ENCODE peak calls at places on chromosome 18, in five cellular contexts. F is uterus, C is prostate gland, P is PC-9, M is cardiac muscle cell. D is an unnamed sample.

GRCh38 chr18:74370163-74370562 is 54.5 kb downstream of the C18orf63 start:
- DNase-seq in F (no peak), C (no peak), P (no peak), M (no peak), D (peak; percentile 7)

GRCh38 chr18:56702946-56703345 is 51.8 kb downstream of the WDR7 start:
- DNase-seq in F (no peak), C (no peak), P (peak; percentile 1), M (peak; percentile 47), D (peak; percentile 74)

GRCh38 chr18:79486356-79487197 is 90.8 kb downstream of the NFATC1 start:
- DNase-seq in F (no peak), C (no peak), P (no peak), M (no peak), D (no peak)

GRCh38 chr18:26655614-26656400 is 107.5 kb upstream of the KCTD1 start:
- DNase-seq in F (peak; percentile 55), C (peak; percentile 49), P (peak; percentile 53), M (peak; percentile 85), D (peak; percentile 69)

GRCh38 chr18:75211721-75212625 is 1.4 kb downstream of the TSHZ1 start:
- DNase-seq in F (peak; percentile 45), C (no peak), P (peak; percentile 18), M (peak; percentile 73), D (peak; percentile 68)

GRCh38 chr18:26971327-26971918 is 105.9 kb upstream of the AQP4 start:
- DNase-seq in F (no peak), C (no peak), P (no peak), M (no peak), D (no peak)

GRCh38 chr18:14978962-14979535 is 231.1 kb downstream of the ANKRD30B start:
- DNase-seq in F (no peak), C (no peak), P (peak; percentile 33), M (peak; percentile 0), D (peak; percentile 13)

GRCh38 chr18:10317864-10318685 is 136.4 kb upstream of the APCDD1 start:
- DNase-seq in F (no peak), C (no peak), P (no peak), M (no peak), D (no peak)

GRCh38 chr18:46946656-46947282 is 29.4 kb downstream of the KATNAL2 start:
- DNase-seq in F (peak; percentile 34), C (peak; percentile 28), P (peak; percentile 68), M (peak; percentile 94), D (peak; percentile 93)

GRCh38 chr18:24818069-24818395 is 357.6 kb downstream of the HRH4 start:
- DNase-seq in F (no peak), C (no peak), P (no peak), M (no peak), D (no peak)

GRCh38 chr18:8279931-8280330 is 329.3 kb upstream of the RAB12 start:
- DNase-seq in F (no peak), C (no peak), P (no peak), M (no peak), D (no peak)

GRCh38 chr18:60826346-60826745 is 453.8 kb upstream of the MC4R start:
- DNase-seq in F (no peak), C (no peak), P (no peak), M (no peak), D (no peak)

GRCh38 chr18:31603335-31603734 is 11.7 kb downstream of the TTR start:
- DNase-seq in F (no peak), C (no peak), P (no peak), M (no peak), D (no peak)

GRCh38 chr18:43574974-43575373 is 297.7 kb upstream of the SYT4 start:
- DNase-seq in F (no peak), C (no peak), P (no peak), M (no peak), D (no peak)

GRCh38 chr18:79693561-79694205 is 14.1 kb downstream of the CTDP1 start:
- DNase-seq in F (no peak), C (no peak), P (no peak), M (no peak), D (no peak)

GRCh38 chr18:21181763-21182162 is 60.3 kb upstream of the GREB1L start:
- DNase-seq in F (no peak), C (no peak), P (no peak), M (no peak), D (no peak)

GRCh38 chr18:58541137-58541788 is 87.6 kb downstream of the ALPK2 start:
- DNase-seq in F (no peak), C (no peak), P (peak; percentile 16), M (no peak), D (peak; percentile 24)

GRCh38 chr18:58544179-58544578 is 84.7 kb downstream of the ALPK2 start:
- DNase-seq in F (no peak), C (no peak), P (no peak), M (no peak), D (no peak)

GRCh38 chr18:58541789-58542425 is 87.0 kb downstream of the ALPK2 start:
- DNase-seq in F (no peak), C (no peak), P (peak; percentile 50), M (no peak), D (peak; percentile 85)

GRCh38 chr18:58540381-58540943 is 88.4 kb downstream of the ALPK2 start:
- DNase-seq in F (no peak), C (no peak), P (no peak), M (no peak), D (no peak)

GRCh38 chr18:58542426-58543159 is 86.3 kb downstream of the ALPK2 start:
- DNase-seq in F (no peak), C (no peak), P (no peak), M (no peak), D (no peak)
- H3K4me1 ChIP-seq in F (no peaks in the 10 kb centered on the region), C (no peaks in the 10 kb centered on the region), P (peaks cover 41% of the 10 kb centered on the region), M (peaks cover 83% of the 10 kb centered on the region), D (peaks cover 12% of the 10 kb centered on the region)

GRCh38 chr18:2906522-2907458 is 60.0 kb downstream of the EMILIN2 start:
- DNase-seq in F (peak; percentile 58), C (no peak), P (peak; percentile 18), M (peak; percentile 31), D (peak; percentile 56)
- H3K4me3 ChIP-seq in F (peak overlapping the region; percentile 58), C (peak overlapping the region; percentile 57), P (no peak overlapping the region), M (peak overlapping the region; percentile 17), D (peak overlapping the region; percentile 76)

DNA sequence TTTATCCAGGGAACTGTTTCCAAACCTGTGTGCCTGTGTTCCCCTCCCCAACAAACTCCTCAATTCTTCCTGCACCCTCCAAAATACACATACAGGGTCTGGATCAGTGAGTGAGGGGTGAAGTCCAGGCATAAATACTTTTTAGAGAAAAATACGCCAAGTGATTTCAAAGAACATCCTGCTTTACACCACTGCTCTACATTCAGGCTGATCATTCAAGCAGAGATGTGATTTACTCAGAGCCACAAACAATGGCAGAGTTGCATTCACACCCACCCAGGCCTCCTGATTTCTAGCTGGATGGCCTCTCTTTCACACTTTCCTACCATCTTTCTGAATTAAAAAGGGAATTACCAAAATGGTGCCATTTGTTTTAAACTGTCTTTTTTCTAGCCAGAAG is 289.5 kb upstream of the SLC14A2 start:
- DNase-seq in F (no peak), C (no peak), P (no peak), M (no peak), D (no peak)
- H3K4me1 ChIP-seq in F (peaks cover 4% of the 10 kb centered on the region), C (no peaks in the 10 kb centered on the region), P (peaks cover 30% of the 10 kb centered on the region), M (peaks cover 13% of the 10 kb centered on the region), D (peaks cover 77% of the 10 kb centered on the region)

GRCh38 chr18:76491436-76491800 is 3.6 kb downstream of the ZNF516 start:
- DNase-seq in F (peak; percentile 84), C (peak; percentile 80), P (peak; percentile 67), M (peak; percentile 77), D (peak; percentile 80)
- H3K4me3 ChIP-seq in F (peak overlapping the region; percentile 60), C (peak overlapping the region; percentile 86), P (peak overlapping the region; percentile 70), M (peak overlapping the region; percentile 65), D (peak overlapping the region; percentile 87)

GRCh38 chr18:12858961-12859360 is 25.1 kb downstream of the PTPN2 start:
- DNase-seq in F (no peak), C (no peak), P (no peak), M (no peak), D (no peak)
- H3K4me1 ChIP-seq in F (no peaks in the 10 kb centered on the region), C (no peaks in the 10 kb centered on the region), P (peaks cover 38% of the 10 kb centered on the region), M (peaks cover 10% of the 10 kb centered on the region), D (no peaks in the 10 kb centered on the region)

GRCh38 chr18:50686409-50686808 is 126.5 kb downstream of the MAPK4 start:
- DNase-seq in F (no peak), C (no peak), P (no peak), M (no peak), D (no peak)
- H3K4me3 ChIP-seq in F (no peak overlapping the region), C (no peak overlapping the region), P (no peak overlapping the region), M (no peak overlapping the region), D (no peak overlapping the region)

GRCh38 chr18:35497334-35498197 is at the start of gene INO80C:
- DNase-seq in F (peak; percentile 90), C (peak; percentile 83), P (peak; percentile 84), M (peak; percentile 96), D (peak; percentile 98)
- H3K4me1 ChIP-seq in F (no peaks in the 10 kb centered on the region), C (no peaks in the 10 kb centered on the region), P (peaks cover 23% of the 10 kb centered on the region), M (no peaks in the 10 kb centered on the region), D (peaks cover 15% of the 10 kb centered on the region)

GRCh38 chr18:22391571-22392359 is 25.9 kb downstream of the CTAGE1 start:
- DNase-seq in F (peak; percentile 34), C (no peak), P (peak; percentile 34), M (no peak), D (peak; percentile 54)
- H3K4me3 ChIP-seq in F (no peak overlapping the region), C (no peak overlapping the region), P (no peak overlapping the region), M (no peak overlapping the region), D (peak overlapping the region; percentile 28)

GRCh38 chr18:44713435-44713834 is 32.7 kb downstream of the SETBP1 start:
- DNase-seq in F (no peak), C (no peak), P (no peak), M (no peak), D (no peak)
- H3K4me1 ChIP-seq in F (peaks cover 10% of the 10 kb centered on the region), C (peaks cover 11% of the 10 kb centered on the region), P (peaks cover 15% of the 10 kb centered on the region), M (no peaks in the 10 kb centered on the region), D (peaks cover 44% of the 10 kb centered on the region)

D was measured in adipocyte.